ENCODE peak calls at places on chromosome 19, in ten cellular contexts. One of them, this sample, is unnamed.

GRCh38 chr19:16628984-16629691 is 1.1 kb upstream of the MED26 start:
- DNase-seq in RWPE1: peak; percentile 26
- DNase-seq in suprapubic skin: no peak
- DNase-seq in HFF-Myc: peak; percentile 93
- DNase-seq in progenitor cell of endocrine pancreas: no peak
- DNase-seq in endothelial cell of umbilical vein: peak; percentile 61
- DNase-seq in transverse colon: peak; percentile 65
- DNase-seq in B cell: no peak
- DNase-seq in tibial nerve: peak; percentile 55
- DNase-seq in fibroblast of pulmonary artery: peak; percentile 62
- DNase-seq in this sample: no peak

GRCh38 chr19:6373096-6373812 is 660 bp downstream of the ALKBH7 start:
- DNase-seq in transverse colon: peak; percentile 100
- DNase-seq in tibial nerve: peak; percentile 99
- DNase-seq in HFF-Myc: peak; percentile 91
- DNase-seq in endothelial cell of umbilical vein: peak; percentile 98
- DNase-seq in suprapubic skin: peak; percentile 99
- DNase-seq in fibroblast of pulmonary artery: peak; percentile 99
- DNase-seq in RWPE1: peak; percentile 96
- DNase-seq in B cell: peak; percentile 95
- DNase-seq in progenitor cell of endocrine pancreas: peak; percentile 95
- DNase-seq in this sample: peak; percentile 100

GRCh38 chr19:40612831-40613668 is 11.9 kb downstream of the LTBP4 start:
- DNase-seq in transverse colon: peak; percentile 70
- DNase-seq in B cell: peak; percentile 83
- DNase-seq in endothelial cell of umbilical vein: no peak
- DNase-seq in fibroblast of pulmonary artery: peak; percentile 48
- DNase-seq in RWPE1: peak; percentile 90
- DNase-seq in tibial nerve: peak; percentile 70
- DNase-seq in HFF-Myc: no peak
- DNase-seq in progenitor cell of endocrine pancreas: no peak
- DNase-seq in suprapubic skin: peak; percentile 88
- DNase-seq in this sample: peak; percentile 90

GRCh38 chr19:38665219-38665931 is 17.9 kb downstream of the ACTN4 start:
- DNase-seq in endothelial cell of umbilical vein: peak; percentile 21
- DNase-seq in RWPE1: no peak
- DNase-seq in tibial nerve: no peak
- DNase-seq in progenitor cell of endocrine pancreas: no peak
- DNase-seq in B cell: no peak
- DNase-seq in fibroblast of pulmonary artery: no peak
- DNase-seq in HFF-Myc: no peak
- DNase-seq in transverse colon: no peak
- DNase-seq in suprapubic skin: no peak
- DNase-seq in this sample: no peak

GRCh38 chr19:31054430-31054829 is 294.8 kb downstream of the TSHZ3 start:
- DNase-seq in endothelial cell of umbilical vein: no peak
- DNase-seq in fibroblast of pulmonary artery: peak; percentile 75
- DNase-seq in progenitor cell of endocrine pancreas: peak; percentile 23
- DNase-seq in B cell: no peak
- DNase-seq in HFF-Myc: peak; percentile 14
- DNase-seq in tibial nerve: no peak
- DNase-seq in transverse colon: peak; percentile 37
- DNase-seq in suprapubic skin: no peak
- DNase-seq in RWPE1: peak; percentile 19
- DNase-seq in this sample: peak; percentile 47

GRCh38 chr19:10230155-10230903 is 802 bp downstream of the S1PR2 start:
- DNase-seq in RWPE1: no peak
- DNase-seq in B cell: peak; percentile 81
- DNase-seq in fibroblast of pulmonary artery: peak; percentile 61
- DNase-seq in HFF-Myc: no peak
- DNase-seq in tibial nerve: peak; percentile 41
- DNase-seq in transverse colon: peak; percentile 51
- DNase-seq in suprapubic skin: peak; percentile 83
- DNase-seq in endothelial cell of umbilical vein: no peak
- DNase-seq in progenitor cell of endocrine pancreas: peak; percentile 63
- DNase-seq in this sample: peak; percentile 69

GRCh38 chr19:50602496-50602895 is 34.3 kb upstream of the LRRC4B start:
- DNase-seq in fibroblast of pulmonary artery: no peak
- DNase-seq in RWPE1: no peak
- DNase-seq in tibial nerve: no peak
- DNase-seq in transverse colon: no peak
- DNase-seq in suprapubic skin: no peak
- DNase-seq in endothelial cell of umbilical vein: no peak
- DNase-seq in progenitor cell of endocrine pancreas: no peak
- DNase-seq in B cell: no peak
- DNase-seq in HFF-Myc: no peak
- DNase-seq in this sample: no peak

GRCh38 chr19:33988601-33989000 is 183.7 kb upstream of the LSM14A start:
- DNase-seq in B cell: no peak
- DNase-seq in RWPE1: no peak
- DNase-seq in progenitor cell of endocrine pancreas: no peak
- DNase-seq in endothelial cell of umbilical vein: no peak
- DNase-seq in HFF-Myc: no peak
- DNase-seq in transverse colon: no peak
- DNase-seq in fibroblast of pulmonary artery: no peak
- DNase-seq in suprapubic skin: no peak
- DNase-seq in tibial nerve: no peak
- DNase-seq in this sample: no peak

GRCh38 chr19:6060600-6061391 is 49.5 kb downstream of the RFX2 start:
- DNase-seq in endothelial cell of umbilical vein: peak; percentile 61
- DNase-seq in suprapubic skin: peak; percentile 78
- DNase-seq in transverse colon: no peak
- DNase-seq in progenitor cell of endocrine pancreas: no peak
- DNase-seq in tibial nerve: no peak
- DNase-seq in fibroblast of pulmonary artery: peak; percentile 23
- DNase-seq in B cell: no peak
- DNase-seq in RWPE1: peak; percentile 89
- DNase-seq in HFF-Myc: no peak
- DNase-seq in this sample: peak; percentile 63

GRCh38 chr19:41940443-41941409 is 12.5 kb upstream of the ERFL start:
- DNase-seq in suprapubic skin: no peak
- DNase-seq in transverse colon: no peak
- DNase-seq in fibroblast of pulmonary artery: no peak
- DNase-seq in endothelial cell of umbilical vein: no peak
- DNase-seq in progenitor cell of endocrine pancreas: no peak
- DNase-seq in tibial nerve: no peak
- DNase-seq in HFF-Myc: no peak
- DNase-seq in B cell: peak; percentile 81
- DNase-seq in RWPE1: no peak
- DNase-seq in this sample: peak; percentile 46

GRCh38 chr19:28633223-28634030 is 579.5 kb downstream of the UQCRFS1 start:
- DNase-seq in B cell: peak; percentile 30
- DNase-seq in transverse colon: peak; percentile 57
- DNase-seq in HFF-Myc: peak; percentile 22
- DNase-seq in endothelial cell of umbilical vein: no peak
- DNase-seq in suprapubic skin: no peak
- DNase-seq in RWPE1: no peak
- DNase-seq in tibial nerve: no peak
- DNase-seq in fibroblast of pulmonary artery: peak; percentile 61
- DNase-seq in progenitor cell of endocrine pancreas: peak; percentile 54
- DNase-seq in this sample: peak; percentile 70

GRCh38 chr19:39381910-39382611 is 8.8 kb downstream of the PAF1 start:
- DNase-seq in progenitor cell of endocrine pancreas: no peak
- DNase-seq in endothelial cell of umbilical vein: no peak
- DNase-seq in suprapubic skin: no peak
- DNase-seq in RWPE1: no peak
- DNase-seq in tibial nerve: no peak
- DNase-seq in B cell: no peak
- DNase-seq in fibroblast of pulmonary artery: no peak
- DNase-seq in HFF-Myc: no peak
- DNase-seq in transverse colon: no peak
- DNase-seq in this sample: no peak

GRCh38 chr19:49635530-49636229 is 4.3 kb downstream of the RRAS start:
- DNase-seq in transverse colon: no peak
- DNase-seq in endothelial cell of umbilical vein: no peak
- DNase-seq in progenitor cell of endocrine pancreas: no peak
- DNase-seq in fibroblast of pulmonary artery: no peak
- DNase-seq in HFF-Myc: no peak
- DNase-seq in RWPE1: no peak
- DNase-seq in tibial nerve: no peak
- DNase-seq in B cell: no peak
- DNase-seq in suprapubic skin: no peak
- DNase-seq in this sample: no peak

GRCh38 chr19:54096642-54097106 is 3.9 kb downstream of the OSCAR start:
- DNase-seq in progenitor cell of endocrine pancreas: no peak
- DNase-seq in RWPE1: no peak
- DNase-seq in suprapubic skin: no peak
- DNase-seq in transverse colon: peak; percentile 42
- DNase-seq in tibial nerve: peak; percentile 22
- DNase-seq in B cell: no peak
- DNase-seq in fibroblast of pulmonary artery: peak; percentile 54
- DNase-seq in endothelial cell of umbilical vein: no peak
- DNase-seq in HFF-Myc: no peak
- DNase-seq in this sample: no peak
- TF ChIP-seq CTCF in progenitor cell of endocrine pancreas: no peak
- TF ChIP-seq CTCF in RWPE1: no peak
- TF ChIP-seq CTCF in suprapubic skin: peak; percentile 17
- TF ChIP-seq CTCF in transverse colon: no peak
- TF ChIP-seq CTCF in tibial nerve: no peak
- TF ChIP-seq CTCF in B cell: no peak
- TF ChIP-seq CTCF in fibroblast of pulmonary artery: peak; percentile 46
- TF ChIP-seq CTCF in endothelial cell of umbilical vein: peak; percentile 15
- TF ChIP-seq CTCF in HFF-Myc: peak; percentile 46
- TF ChIP-seq CTCF in this sample: no peak

GRCh38 chr19:14410775-14411134 is 8.4 kb downstream of the DDX39A start:
- DNase-seq in tibial nerve: no peak
- DNase-seq in endothelial cell of umbilical vein: no peak
- DNase-seq in fibroblast of pulmonary artery: no peak
- DNase-seq in RWPE1: no peak
- DNase-seq in suprapubic skin: no peak
- DNase-seq in HFF-Myc: no peak
- DNase-seq in progenitor cell of endocrine pancreas: no peak
- DNase-seq in transverse colon: no peak
- DNase-seq in B cell: peak; percentile 15
- DNase-seq in this sample: no peak
- TF ChIP-seq CTCF in tibial nerve: no peak
- TF ChIP-seq CTCF in endothelial cell of umbilical vein: no peak
- TF ChIP-seq CTCF in fibroblast of pulmonary artery: no peak
- TF ChIP-seq CTCF in RWPE1: no peak
- TF ChIP-seq CTCF in suprapubic skin: no peak
- TF ChIP-seq CTCF in HFF-Myc: no peak
- TF ChIP-seq CTCF in progenitor cell of endocrine pancreas: no peak
- TF ChIP-seq CTCF in transverse colon: no peak
- TF ChIP-seq CTCF in B cell: no peak
- TF ChIP-seq CTCF in this sample: no peak

GRCh38 chr19:8528500-8528899 is 14.5 kb upstream of the ZNF414 start:
- DNase-seq in progenitor cell of endocrine pancreas: no peak
- DNase-seq in fibroblast of pulmonary artery: no peak
- DNase-seq in suprapubic skin: no peak
- DNase-seq in B cell: no peak
- DNase-seq in HFF-Myc: no peak
- DNase-seq in tibial nerve: no peak
- DNase-seq in endothelial cell of umbilical vein: no peak
- DNase-seq in transverse colon: no peak
- DNase-seq in RWPE1: no peak
- DNase-seq in this sample: no peak

GRCh38 chr19:8531470-8531869 is 17.5 kb upstream of the ZNF414 start:
- DNase-seq in HFF-Myc: no peak
- DNase-seq in tibial nerve: no peak
- DNase-seq in endothelial cell of umbilical vein: no peak
- DNase-seq in progenitor cell of endocrine pancreas: no peak
- DNase-seq in suprapubic skin: no peak
- DNase-seq in transverse colon: no peak
- DNase-seq in B cell: no peak
- DNase-seq in RWPE1: no peak
- DNase-seq in fibroblast of pulmonary artery: no peak
- DNase-seq in this sample: no peak

GRCh38 chr19:8529369-8530006 is 15.5 kb upstream of the ZNF414 start:
- DNase-seq in tibial nerve: no peak
- DNase-seq in fibroblast of pulmonary artery: no peak
- DNase-seq in endothelial cell of umbilical vein: no peak
- DNase-seq in transverse colon: no peak
- DNase-seq in RWPE1: no peak
- DNase-seq in progenitor cell of endocrine pancreas: no peak
- DNase-seq in HFF-Myc: no peak
- DNase-seq in B cell: no peak
- DNase-seq in suprapubic skin: no peak
- DNase-seq in this sample: no peak

GRCh38 chr19:8530061-8530679 is 16.2 kb upstream of the ZNF414 start:
- DNase-seq in HFF-Myc: no peak
- DNase-seq in RWPE1: no peak
- DNase-seq in transverse colon: no peak
- DNase-seq in B cell: no peak
- DNase-seq in suprapubic skin: no peak
- DNase-seq in endothelial cell of umbilical vein: no peak
- DNase-seq in tibial nerve: no peak
- DNase-seq in progenitor cell of endocrine pancreas: no peak
- DNase-seq in fibroblast of pulmonary artery: no peak
- DNase-seq in this sample: no peak

GRCh38 chr19:8532170-8532569 is 18.2 kb upstream of the ZNF414 start:
- DNase-seq in suprapubic skin: no peak
- DNase-seq in HFF-Myc: no peak
- DNase-seq in fibroblast of pulmonary artery: no peak
- DNase-seq in B cell: no peak
- DNase-seq in RWPE1: no peak
- DNase-seq in progenitor cell of endocrine pancreas: no peak
- DNase-seq in transverse colon: no peak
- DNase-seq in tibial nerve: no peak
- DNase-seq in endothelial cell of umbilical vein: no peak
- DNase-seq in this sample: no peak
- TF ChIP-seq CTCF in suprapubic skin: no peak
- TF ChIP-seq CTCF in HFF-Myc: no peak
- TF ChIP-seq CTCF in fibroblast of pulmonary artery: no peak
- TF ChIP-seq CTCF in B cell: no peak
- TF ChIP-seq CTCF in RWPE1: no peak
- TF ChIP-seq CTCF in progenitor cell of endocrine pancreas: no peak
- TF ChIP-seq CTCF in transverse colon: no peak
- TF ChIP-seq CTCF in tibial nerve: no peak
- TF ChIP-seq CTCF in endothelial cell of umbilical vein: no peak
- TF ChIP-seq CTCF in this sample: no peak

DNA sequence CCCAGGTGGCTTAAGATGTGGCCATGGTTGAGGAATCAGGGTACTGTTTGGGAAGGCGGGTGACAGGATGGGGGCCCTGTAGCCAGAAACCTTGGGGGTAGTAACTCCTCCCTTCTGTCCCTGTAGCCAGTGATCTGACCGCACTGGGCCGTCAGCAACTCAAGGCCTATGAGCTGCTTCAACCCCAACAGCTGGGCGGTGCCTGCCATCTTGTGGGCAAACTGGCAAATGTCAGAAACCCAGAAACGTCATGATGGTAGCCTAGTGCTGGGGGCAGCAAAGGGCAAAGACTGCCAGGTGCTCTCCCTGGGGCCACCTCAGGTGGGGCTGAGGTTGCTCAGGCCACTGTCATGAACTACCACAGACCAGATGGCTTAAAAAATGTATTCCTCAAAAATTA is 3.5 kb downstream of the COPE start:
- DNase-seq in suprapubic skin: no peak
- DNase-seq in HFF-Myc: no peak
- DNase-seq in B cell: no peak
- DNase-seq in endothelial cell of umbilical vein: peak; percentile 55
- DNase-seq in progenitor cell of endocrine pancreas: no peak
- DNase-seq in tibial nerve: no peak
- DNase-seq in transverse colon: peak; percentile 39
- DNase-seq in RWPE1: no peak
- DNase-seq in fibroblast of pulmonary artery: peak; percentile 56
- DNase-seq in this sample: peak; percentile 67
- TF ChIP-seq CTCF in suprapubic skin: no peak
- TF ChIP-seq CTCF in HFF-Myc: peak; percentile 53
- TF ChIP-seq CTCF in B cell: peak; percentile 38
- TF ChIP-seq CTCF in endothelial cell of umbilical vein: peak; percentile 60
- TF ChIP-seq CTCF in progenitor cell of endocrine pancreas: peak; percentile 48
- TF ChIP-seq CTCF in tibial nerve: peak; percentile 26
- TF ChIP-seq CTCF in transverse colon: no peak
- TF ChIP-seq CTCF in RWPE1: no peak
- TF ChIP-seq CTCF in fibroblast of pulmonary artery: peak; percentile 29
- TF ChIP-seq CTCF in this sample: peak; percentile 22